ENCODE peak calls at places on chromosomes 16 and 17, in five cellular contexts. W, Y, M, G and X are unnamed samples.

GRCh38 chr17:50211249-50212120 is 10.1 kb upstream of the COL1A1 start:
- DNase-seq in W (no peak), Y (peak), M (no peak), G (no peak), X (no peak)

GRCh38 chr16:87350031-87350430 is 32.8 kb upstream of the C16orf95 start:
- DNase-seq in W (no peak), Y (no peak), M (no peak), G (no peak), X (no peak)

GRCh38 chr17:50956750-50957523 is 90.8 kb upstream of the TOB1 start:
- DNase-seq in W (peak), Y (no peak), M (peak), G (peak), X (no peak)

GRCh38 chr17:40561871-40562611 is 3.2 kb downstream of the CCR7 start:
- DNase-seq in W (no peak), Y (no peak), M (no peak), G (no peak), X (no peak)

GRCh38 chr16:71412270-71413160 is 29.3 kb downstream of the TLE7 start:
- DNase-seq in W (peak), Y (peak), M (peak), G (peak), X (no peak)

GRCh38 chr17:79388556-79389295 is 222.1 kb downstream of the RBFOX3 start:
- DNase-seq in W (peak), Y (no peak), M (no peak), G (peak), X (no peak)

GRCh38 chr16:30805370-30806169 is 18.6 kb upstream of the ZNF629 start:
- DNase-seq in W (peak), Y (peak), M (no peak), G (peak), X (peak)

GRCh38 chr16:89343501-89344291 is 126.2 kb downstream of the ZNF778 start:
- DNase-seq in W (peak), Y (no peak), M (no peak), G (no peak), X (no peak)

GRCh38 chr17:2684549-2684948 is 27.0 kb downstream of the CLUH start:
- DNase-seq in W (no peak), Y (peak), M (no peak), G (no peak), X (no peak)

GRCh38 chr16:77871932-77872331 is 83.6 kb downstream of the VAT1L start:
- DNase-seq in W (no peak), Y (no peak), M (no peak), G (no peak), X (no peak)

GRCh38 chr17:66932295-66932694 is 32.2 kb upstream of the CACNG4 start:
- DNase-seq in W (no peak), Y (no peak), M (no peak), G (no peak), X (no peak)

GRCh38 chr17:60604686-60605334 is 4.8 kb downstream of the PPM1D start:
- DNase-seq in W (peak), Y (peak), M (no peak), G (no peak), X (no peak)

GRCh38 chr16:19757026-19757425 is 39.0 kb downstream of the IQCK start:
- DNase-seq in W (no peak), Y (peak), M (no peak), G (no peak), X (no peak)

GRCh38 chr16:87284183-87284582 is 33.0 kb downstream of the C16orf95 start:
- DNase-seq in W (no peak), Y (no peak), M (no peak), G (no peak), X (no peak)

GRCh38 chr16:22326369-22326652 is 29.1 kb downstream of the POLR3E start:
- DNase-seq in W (no peak), Y (no peak), M (no peak), G (no peak), X (no peak)

GRCh38 chr16:70481929-70482536 is 27.6 kb downstream of the FCSK start:
- DNase-seq in W (no peak), Y (no peak), M (no peak), G (no peak), X (no peak)

GRCh38 chr17:80955673-80956306 is 35.9 kb upstream of the CHMP6 start:
- DNase-seq in W (no peak), Y (peak), M (no peak), G (no peak), X (no peak)

GRCh38 chr16:66881014-66881417 is 701 bp downstream of the PDP2 start:
- DNase-seq in W (no peak), Y (no peak), M (no peak), G (no peak), X (no peak)

GRCh38 chr17:16976686-16977550 is 5.0 kb upstream of the TNFRSF13B start:
- DNase-seq in W (no peak), Y (no peak), M (no peak), G (no peak), X (no peak)

GRCh38 chr16:75420987-75421819 is 12.1 kb downstream of the CFDP1 start:
- DNase-seq in W (peak), Y (no peak), M (no peak), G (peak), X (no peak)

GRCh38 chr17:81722184-81723120 is 10.4 kb downstream of the SLC25A10 start:
- DNase-seq in W (no peak), Y (no peak), M (no peak), G (peak), X (no peak)

GRCh38 chr16:56615353-56615752 is 7.0 kb downstream of the MT2A start:
- DNase-seq in W (no peak), Y (no peak), M (no peak), G (no peak), X (no peak)

GRCh38 chr17:4950075-4950756 is 703 bp upstream of the ENO3 start:
- DNase-seq in W (peak), Y (peak), M (no peak), G (peak), X (no peak)

GRCh38 chr16:65312795-65313194 is 190.9 kb upstream of the CDH11 start:
- DNase-seq in W (no peak), Y (no peak), M (no peak), G (no peak), X (no peak)

GRCh38 chr17:28173071-28173561 is 130.6 kb downstream of the NLK start:
- DNase-seq in W (no peak), Y (no peak), M (no peak), G (no peak), X (no peak)

GRCh38 chr17:47262586-47262985 is 9.0 kb downstream of the ITGB3 start:
- DNase-seq in W (no peak), Y (no peak), M (no peak), G (no peak), X (no peak)

GRCh38 chr16:65406076-65406475 is 284.2 kb upstream of the CDH11 start:
- DNase-seq in W (no peak), Y (no peak), M (no peak), G (no peak), X (no peak)

GRCh38 chr17:16950488-16950887 is 21.4 kb downstream of the TNFRSF13B start:
- DNase-seq in W (no peak), Y (no peak), M (no peak), G (no peak), X (no peak)

GRCh38 chr17:7296189-7296861 is 1.9 kb upstream of the YBX2 start:
- DNase-seq in W (peak), Y (peak), M (no peak), G (peak), X (peak)

GRCh38 chr16:12959072-12959471 is 57.7 kb downstream of the SHISA9 start:
- DNase-seq in W (no peak), Y (no peak), M (no peak), G (no peak), X (no peak)

GRCh38 chr16:66470556-66470955 is 43.5 kb downstream of the BEAN1 start:
- DNase-seq in W (no peak), Y (no peak), M (no peak), G (no peak), X (no peak)

GRCh38 chr16:1645914-1646525 is 32.1 kb upstream of the JPT2 start:
- DNase-seq in W (no peak), Y (no peak), M (no peak), G (no peak), X (no peak)

GRCh38 chr17:72342582-72343527 is 222.0 kb downstream of the SOX9 start:
- DNase-seq in W (no peak), Y (no peak), M (no peak), G (no peak), X (no peak)

GRCh38 chr17:39212200-39212810 is 12.2 kb downstream of the RPL19 start:
- DNase-seq in W (no peak), Y (no peak), M (no peak), G (no peak), X (no peak)

GRCh38 chr17:45705123-45706009 is 78.8 kb upstream of the CRHR1 start:
- DNase-seq in W (peak), Y (no peak), M (no peak), G (no peak), X (no peak)